ENCODE peak calls at places on chromosomes 13 and 19, in eight cellular contexts. C, H, I, W, F, M, L and Y are unnamed samples.

GRCh38 chr19:18798384-18799352 is 7.6 kb upstream of the COMP start:
- DNase-seq in C (no peak), H (no peak), I (no peak), W (no peak), F (no peak), M (no peak), L (no peak), Y (no peak)

GRCh38 chr13:101204270-101205011 is 211.9 kb downstream of the NALCN start:
- DNase-seq in C (peak), H (no peak), I (no peak), W (peak), F (no peak), M (no peak), L (no peak), Y (no peak)

GRCh38 chr13:94192576-94192975 is 286.9 kb downstream of the DCT start:
- DNase-seq in C (peak), H (peak), I (no peak), W (peak), F (no peak), M (peak), L (no peak), Y (peak)

GRCh38 chr13:76667551-76667950 is 218.7 kb downstream of the KCTD12 start:
- DNase-seq in C (peak), H (no peak), I (no peak), W (peak), F (peak), M (no peak), L (no peak), Y (peak)

GRCh38 chr13:111604087-111604486 is 283.6 kb downstream of the TEX29 start:
- DNase-seq in C (no peak), H (no peak), I (no peak), W (no peak), F (no peak), M (no peak), L (no peak), Y (no peak)

GRCh38 chr19:16226184-16226591 is 28.5 kb downstream of the AP1M1 start:
- DNase-seq in C (no peak), H (no peak), I (no peak), W (no peak), F (no peak), M (no peak), L (no peak), Y (no peak)

GRCh38 chr19:3607398-3608078 is 863 bp upstream of the TBXA2R start:
- DNase-seq in C (no peak), H (no peak), I (no peak), W (peak), F (no peak), M (no peak), L (no peak), Y (peak)

GRCh38 chr13:27339299-27339698 is 68.7 kb downstream of the RASL11A start:
- DNase-seq in C (peak), H (peak), I (no peak), W (peak), F (peak), M (peak), L (no peak), Y (peak)

GRCh38 chr19:56015756-56016155 is 29.2 kb downstream of the NLRP5 start:
- DNase-seq in C (no peak), H (no peak), I (no peak), W (no peak), F (no peak), M (no peak), L (no peak), Y (peak)

GRCh38 chr19:40363128-40363527 is 14.6 kb downstream of the PLD3 start:
- DNase-seq in C (no peak), H (no peak), I (no peak), W (no peak), F (no peak), M (no peak), L (no peak), Y (no peak)

GRCh38 chr13:108475181-108475580 is 154.2 kb upstream of the MYO16 start:
- DNase-seq in C (no peak), H (no peak), I (no peak), W (no peak), F (no peak), M (no peak), L (no peak), Y (no peak)

GRCh38 chr13:59776924-59777690 is 386.6 kb downstream of the DIAPH3 start:
- DNase-seq in C (no peak), H (no peak), I (no peak), W (peak), F (no peak), M (no peak), L (no peak), Y (peak)

GRCh38 chr19:41111296-41111695 is 2.9 kb upstream of the CYP2F1 start:
- DNase-seq in C (no peak), H (no peak), I (no peak), W (no peak), F (no peak), M (no peak), L (no peak), Y (no peak)